ENCODE peak calls at places on chromosomes 5 and 9, in nine cellular contexts. One of them, this sample, is unnamed.

GRCh38 chr5:72817076-72817476 is 615 bp downstream of the TNPO1 start:
- DNase-seq in stomach: peak
- DNase-seq in AG04450: peak
- DNase-seq in GM13977: peak
- DNase-seq in GM10248: peak
- DNase-seq in HL-60: no peak
- DNase-seq in breast epithelium: peak
- DNase-seq in Calu3: peak
- DNase-seq in progenitor cell of endocrine pancreas: no peak
- DNase-seq in this sample: peak

GRCh38 chr5:167057665-167058064 is 1233.8 kb upstream of the WWC1 start:
- DNase-seq in stomach: no peak
- DNase-seq in AG04450: no peak
- DNase-seq in GM13977: no peak
- DNase-seq in GM10248: no peak
- DNase-seq in HL-60: no peak
- DNase-seq in breast epithelium: no peak
- DNase-seq in Calu3: no peak
- DNase-seq in progenitor cell of endocrine pancreas: no peak
- DNase-seq in this sample: no peak

GRCh38 chr9:93302586-93303257 is 118.8 kb downstream of the WNK2 start:
- DNase-seq in stomach: peak
- DNase-seq in AG04450: no peak
- DNase-seq in GM13977: peak
- DNase-seq in GM10248: peak
- DNase-seq in HL-60: peak
- DNase-seq in breast epithelium: peak
- DNase-seq in Calu3: peak
- DNase-seq in progenitor cell of endocrine pancreas: peak
- DNase-seq in this sample: peak

GRCh38 chr5:16975950-16976624 is 40.0 kb upstream of the MYO10 start:
- DNase-seq in stomach: no peak
- DNase-seq in AG04450: no peak
- DNase-seq in GM13977: no peak
- DNase-seq in GM10248: no peak
- DNase-seq in HL-60: no peak
- DNase-seq in breast epithelium: no peak
- DNase-seq in Calu3: no peak
- DNase-seq in progenitor cell of endocrine pancreas: no peak
- DNase-seq in this sample: no peak

GRCh38 chr9:21340735-21341134 is 5.5 kb upstream of the KLHL9 start:
- DNase-seq in stomach: no peak
- DNase-seq in AG04450: no peak
- DNase-seq in GM13977: no peak
- DNase-seq in GM10248: no peak
- DNase-seq in HL-60: no peak
- DNase-seq in breast epithelium: no peak
- DNase-seq in Calu3: no peak
- DNase-seq in progenitor cell of endocrine pancreas: no peak
- DNase-seq in this sample: no peak

GRCh38 chr5:139795074-139796001 is at the start of gene PSD2:
- DNase-seq in stomach: peak
- DNase-seq in AG04450: no peak
- DNase-seq in GM13977: no peak
- DNase-seq in GM10248: no peak
- DNase-seq in HL-60: no peak
- DNase-seq in breast epithelium: no peak
- DNase-seq in Calu3: peak
- DNase-seq in progenitor cell of endocrine pancreas: no peak
- DNase-seq in this sample: peak

GRCh38 chr5:100406640-100407039 is 128.5 kb upstream of the FAM174A start:
- DNase-seq in stomach: no peak
- DNase-seq in AG04450: no peak
- DNase-seq in GM13977: no peak
- DNase-seq in GM10248: no peak
- DNase-seq in HL-60: no peak
- DNase-seq in breast epithelium: no peak
- DNase-seq in Calu3: no peak
- DNase-seq in progenitor cell of endocrine pancreas: no peak
- DNase-seq in this sample: no peak

GRCh38 chr9:12516573-12516972 is 176.6 kb upstream of the TYRP1 start:
- DNase-seq in stomach: no peak
- DNase-seq in AG04450: no peak
- DNase-seq in GM13977: no peak
- DNase-seq in GM10248: no peak
- DNase-seq in HL-60: no peak
- DNase-seq in breast epithelium: no peak
- DNase-seq in Calu3: no peak
- DNase-seq in progenitor cell of endocrine pancreas: no peak
- DNase-seq in this sample: no peak

GRCh38 chr9:109859447-109859846 is 79.4 kb downstream of the PALM2AKAP2 start:
- DNase-seq in stomach: no peak
- DNase-seq in AG04450: no peak
- DNase-seq in GM13977: no peak
- DNase-seq in GM10248: no peak
- DNase-seq in HL-60: no peak
- DNase-seq in breast epithelium: no peak
- DNase-seq in Calu3: no peak
- DNase-seq in progenitor cell of endocrine pancreas: no peak
- DNase-seq in this sample: no peak
- TF ChIP-seq CTCF in stomach: no peak
- TF ChIP-seq CTCF in AG04450: peak
- TF ChIP-seq CTCF in GM13977: peak
- TF ChIP-seq CTCF in GM10248: peak
- TF ChIP-seq CTCF in HL-60: peak
- TF ChIP-seq CTCF in breast epithelium: no peak
- TF ChIP-seq CTCF in Calu3: no peak
- TF ChIP-seq CTCF in progenitor cell of endocrine pancreas: no peak
- TF ChIP-seq CTCF in this sample: no peak

GRCh38 chr5:38638656-38639055 is 82.2 kb upstream of the LIFR start:
- DNase-seq in stomach: no peak
- DNase-seq in AG04450: no peak
- DNase-seq in GM13977: no peak
- DNase-seq in GM10248: no peak
- DNase-seq in HL-60: no peak
- DNase-seq in breast epithelium: no peak
- DNase-seq in Calu3: no peak
- DNase-seq in progenitor cell of endocrine pancreas: no peak
- DNase-seq in this sample: no peak
- TF ChIP-seq CTCF in stomach: no peak
- TF ChIP-seq CTCF in AG04450: no peak
- TF ChIP-seq CTCF in GM13977: no peak
- TF ChIP-seq CTCF in GM10248: no peak
- TF ChIP-seq CTCF in HL-60: no peak
- TF ChIP-seq CTCF in breast epithelium: no peak
- TF ChIP-seq CTCF in Calu3: no peak
- TF ChIP-seq CTCF in progenitor cell of endocrine pancreas: no peak
- TF ChIP-seq CTCF in this sample: no peak

GRCh38 chr5:140833993-140834392 is at the start of gene PCDHA7:
- DNase-seq in stomach: no peak
- DNase-seq in AG04450: no peak
- DNase-seq in GM13977: no peak
- DNase-seq in GM10248: no peak
- DNase-seq in HL-60: no peak
- DNase-seq in breast epithelium: no peak
- DNase-seq in Calu3: no peak
- DNase-seq in progenitor cell of endocrine pancreas: no peak
- DNase-seq in this sample: no peak

GRCh38 chr5:140827704-140828401 is at the start of gene PCDHA6:
- DNase-seq in stomach: no peak
- DNase-seq in AG04450: no peak
- DNase-seq in GM13977: no peak
- DNase-seq in GM10248: no peak
- DNase-seq in HL-60: no peak
- DNase-seq in breast epithelium: no peak
- DNase-seq in Calu3: no peak
- DNase-seq in progenitor cell of endocrine pancreas: no peak
- DNase-seq in this sample: no peak

GRCh38 chr5:140823475-140823874 is 2.1 kb downstream of the PCDHA5 start:
- DNase-seq in stomach: no peak
- DNase-seq in AG04450: no peak
- DNase-seq in GM13977: no peak
- DNase-seq in GM10248: no peak
- DNase-seq in HL-60: no peak
- DNase-seq in breast epithelium: no peak
- DNase-seq in Calu3: no peak
- DNase-seq in progenitor cell of endocrine pancreas: no peak
- DNase-seq in this sample: no peak

DNA sequence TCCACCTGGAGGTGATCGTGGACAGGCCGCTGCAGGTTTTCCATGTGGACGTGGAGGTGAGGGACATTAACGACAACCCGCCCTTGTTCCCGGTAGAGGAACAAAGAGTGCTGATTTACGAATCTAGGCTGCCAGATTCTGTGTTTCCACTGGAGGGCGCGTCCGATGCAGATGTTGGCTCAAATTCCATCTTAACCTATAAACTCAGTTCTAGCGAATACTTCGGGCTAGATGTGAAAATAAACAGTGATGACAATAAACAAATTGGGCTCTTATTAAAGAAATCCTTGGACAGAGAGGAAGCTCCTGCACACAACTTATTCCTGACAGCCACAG is 610 bp downstream of the PCDHA6 start:
- DNase-seq in stomach: no peak
- DNase-seq in AG04450: no peak
- DNase-seq in GM13977: no peak
- DNase-seq in GM10248: no peak
- DNase-seq in HL-60: no peak
- DNase-seq in breast epithelium: no peak
- DNase-seq in Calu3: no peak
- DNase-seq in progenitor cell of endocrine pancreas: no peak
- DNase-seq in this sample: no peak
- TF ChIP-seq CTCF in stomach: no peak
- TF ChIP-seq CTCF in AG04450: no peak
- TF ChIP-seq CTCF in GM13977: no peak
- TF ChIP-seq CTCF in GM10248: no peak
- TF ChIP-seq CTCF in HL-60: no peak
- TF ChIP-seq CTCF in breast epithelium: no peak
- TF ChIP-seq CTCF in Calu3: no peak
- TF ChIP-seq CTCF in progenitor cell of endocrine pancreas: peak
- TF ChIP-seq CTCF in this sample: no peak

GRCh38 chr5:77133061-77133758 is 46.1 kb upstream of the ZBED3 start:
- DNase-seq in stomach: peak
- DNase-seq in AG04450: peak
- DNase-seq in GM13977: no peak
- DNase-seq in GM10248: no peak
- DNase-seq in HL-60: no peak
- DNase-seq in breast epithelium: peak
- DNase-seq in Calu3: peak
- DNase-seq in progenitor cell of endocrine pancreas: no peak
- DNase-seq in this sample: no peak

GRCh38 chr5:77128411-77129061 is 41.5 kb upstream of the ZBED3 start:
- DNase-seq in stomach: no peak
- DNase-seq in AG04450: no peak
- DNase-seq in GM13977: no peak
- DNase-seq in GM10248: no peak
- DNase-seq in HL-60: no peak
- DNase-seq in breast epithelium: no peak
- DNase-seq in Calu3: no peak
- DNase-seq in progenitor cell of endocrine pancreas: no peak
- DNase-seq in this sample: no peak

DNA sequence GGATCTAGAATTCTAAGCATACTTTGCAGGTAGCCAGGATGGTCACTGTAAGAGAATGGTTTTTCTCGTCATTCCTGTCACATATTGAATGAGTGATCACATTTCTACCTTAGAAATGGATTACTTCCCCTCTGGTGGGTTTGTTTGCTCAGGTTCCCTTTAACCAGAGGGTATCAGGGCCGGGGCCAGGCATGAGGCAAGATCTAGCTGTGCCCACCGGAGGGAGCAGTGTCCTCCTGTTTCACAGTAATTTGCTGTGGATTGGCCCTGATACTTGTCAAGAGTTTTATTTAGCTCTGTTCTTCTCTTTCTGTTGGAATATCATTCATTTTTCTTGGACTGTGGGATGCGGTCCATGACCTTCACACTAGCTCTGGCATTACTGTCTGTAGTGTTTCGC is 42.3 kb upstream of the ZBED3 start:
- DNase-seq in stomach: no peak
- DNase-seq in AG04450: no peak
- DNase-seq in GM13977: no peak
- DNase-seq in GM10248: no peak
- DNase-seq in HL-60: no peak
- DNase-seq in breast epithelium: no peak
- DNase-seq in Calu3: peak
- DNase-seq in progenitor cell of endocrine pancreas: no peak
- DNase-seq in this sample: peak
- TF ChIP-seq CTCF in stomach: no peak
- TF ChIP-seq CTCF in AG04450: peak
- TF ChIP-seq CTCF in GM13977: peak
- TF ChIP-seq CTCF in GM10248: no peak
- TF ChIP-seq CTCF in HL-60: no peak
- TF ChIP-seq CTCF in breast epithelium: no peak
- TF ChIP-seq CTCF in Calu3: peak
- TF ChIP-seq CTCF in progenitor cell of endocrine pancreas: peak
- TF ChIP-seq CTCF in this sample: peak

This sample was measured in activated CD8-positive, alpha-beta T cell treated with anti-CD3 and anti-CD28 coated beads for 36 hours.